ENCODE peak calls at places on chromosomes 7 and 10, in six cellular contexts. One of them, this sample, is unnamed.
A peak's percentile ranks its signal among the peaks of the same experiment; 100 is the strongest.

GRCh38 chr7:142308918-142309317 is 51.1 kb upstream of the PRSS58 start:
- DNase-seq in NCI-H1092 treated with DMSO at 0.1 percent for 48 hours: no peak
- DNase-seq in fibroblast of pulmonary artery: no peak
- DNase-seq in D721Med: no peak
- DNase-seq in GM06990: no peak
- DNase-seq in aorta: no peak
- DNase-seq in this sample: no peak

GRCh38 chr7:137967143-137968018 is 34.5 kb downstream of the CREB3L2 start:
- DNase-seq in NCI-H1092 treated with DMSO at 0.1 percent for 48 hours: no peak
- DNase-seq in fibroblast of pulmonary artery: peak; percentile 62
- DNase-seq in D721Med: no peak
- DNase-seq in GM06990: no peak
- DNase-seq in aorta: no peak
- DNase-seq in this sample: no peak

GRCh38 chr7:96152706-96153105 is 169.2 kb downstream of the SLC25A13 start:
- DNase-seq in NCI-H1092 treated with DMSO at 0.1 percent for 48 hours: no peak
- DNase-seq in fibroblast of pulmonary artery: no peak
- DNase-seq in D721Med: no peak
- DNase-seq in GM06990: no peak
- DNase-seq in aorta: no peak
- DNase-seq in this sample: no peak

GRCh38 chr10:122301055-122301810 is 30.1 kb downstream of the BTBD16 start:
- DNase-seq in NCI-H1092 treated with DMSO at 0.1 percent for 48 hours: no peak
- DNase-seq in fibroblast of pulmonary artery: peak; percentile 89
- DNase-seq in D721Med: no peak
- DNase-seq in GM06990: no peak
- DNase-seq in aorta: no peak
- DNase-seq in this sample: no peak

GRCh38 chr7:81284576-81284975 is 365.7 kb upstream of the SEMA3C start:
- DNase-seq in NCI-H1092 treated with DMSO at 0.1 percent for 48 hours: no peak
- DNase-seq in fibroblast of pulmonary artery: peak; percentile 69
- DNase-seq in D721Med: no peak
- DNase-seq in GM06990: no peak
- DNase-seq in aorta: no peak
- DNase-seq in this sample: no peak

GRCh38 chr7:113204415-113204814 is 86.1 kb upstream of the SMIM30 start:
- DNase-seq in NCI-H1092 treated with DMSO at 0.1 percent for 48 hours: no peak
- DNase-seq in fibroblast of pulmonary artery: no peak
- DNase-seq in D721Med: no peak
- DNase-seq in GM06990: no peak
- DNase-seq in aorta: no peak
- DNase-seq in this sample: no peak

GRCh38 chr10:4028027-4028471 is 243.0 kb upstream of the KLF6 start:
- DNase-seq in NCI-H1092 treated with DMSO at 0.1 percent for 48 hours: no peak
- DNase-seq in fibroblast of pulmonary artery: no peak
- DNase-seq in D721Med: no peak
- DNase-seq in GM06990: no peak
- DNase-seq in aorta: no peak
- DNase-seq in this sample: no peak

GRCh38 chr7:70092314-70093303 is 494.3 kb downstream of the AUTS2 start:
- DNase-seq in NCI-H1092 treated with DMSO at 0.1 percent for 48 hours: peak; percentile 100
- DNase-seq in fibroblast of pulmonary artery: peak; percentile 25
- DNase-seq in D721Med: no peak
- DNase-seq in GM06990: no peak
- DNase-seq in aorta: no peak
- DNase-seq in this sample: no peak

GRCh38 chr7:120583835-120584586 is 273.9 kb downstream of the TSPAN12 start:
- DNase-seq in NCI-H1092 treated with DMSO at 0.1 percent for 48 hours: no peak
- DNase-seq in fibroblast of pulmonary artery: peak; percentile 62
- DNase-seq in D721Med: no peak
- DNase-seq in GM06990: no peak
- DNase-seq in aorta: no peak
- DNase-seq in this sample: no peak

GRCh38 chr10:88794731-88795130 is 7.8 kb upstream of the LIPM start:
- DNase-seq in NCI-H1092 treated with DMSO at 0.1 percent for 48 hours: no peak
- DNase-seq in fibroblast of pulmonary artery: peak; percentile 50
- DNase-seq in D721Med: no peak
- DNase-seq in GM06990: no peak
- DNase-seq in aorta: no peak
- DNase-seq in this sample: no peak

GRCh38 chr7:152312316-152312715 is 123.5 kb downstream of the KMT2C start:
- DNase-seq in NCI-H1092 treated with DMSO at 0.1 percent for 48 hours: no peak
- DNase-seq in fibroblast of pulmonary artery: peak; percentile 62
- DNase-seq in D721Med: no peak
- DNase-seq in GM06990: no peak
- DNase-seq in aorta: no peak
- DNase-seq in this sample: no peak

GRCh38 chr10:129097776-129098175 is 369.3 kb upstream of the MGMT start:
- DNase-seq in NCI-H1092 treated with DMSO at 0.1 percent for 48 hours: no peak
- DNase-seq in fibroblast of pulmonary artery: no peak
- DNase-seq in D721Med: no peak
- DNase-seq in GM06990: no peak
- DNase-seq in aorta: no peak
- DNase-seq in this sample: no peak

GRCh38 chr10:2881720-2882459 is 185.5 kb upstream of the PFKP start:
- DNase-seq in NCI-H1092 treated with DMSO at 0.1 percent for 48 hours: no peak
- DNase-seq in fibroblast of pulmonary artery: no peak
- DNase-seq in D721Med: no peak
- DNase-seq in GM06990: no peak
- DNase-seq in aorta: no peak
- DNase-seq in this sample: no peak

GRCh38 chr7:148575640-148576411 is 14.7 kb upstream of the C7orf33 start:
- DNase-seq in NCI-H1092 treated with DMSO at 0.1 percent for 48 hours: peak; percentile 68
- DNase-seq in fibroblast of pulmonary artery: peak; percentile 70
- DNase-seq in D721Med: no peak
- DNase-seq in GM06990: peak; percentile 41
- DNase-seq in aorta: peak; percentile 85
- DNase-seq in this sample: peak; percentile 71

GRCh38 chr10:5890519-5890878 is 456 bp downstream of the FBH1 start:
- DNase-seq in NCI-H1092 treated with DMSO at 0.1 percent for 48 hours: no peak
- DNase-seq in fibroblast of pulmonary artery: peak; percentile 16
- DNase-seq in D721Med: no peak
- DNase-seq in GM06990: peak; percentile 43
- DNase-seq in aorta: no peak
- DNase-seq in this sample: no peak

GRCh38 chr7:54596747-54597146 is 54.6 kb downstream of the VSTM2A start:
- DNase-seq in NCI-H1092 treated with DMSO at 0.1 percent for 48 hours: no peak
- DNase-seq in fibroblast of pulmonary artery: no peak
- DNase-seq in D721Med: no peak
- DNase-seq in GM06990: no peak
- DNase-seq in aorta: no peak
- DNase-seq in this sample: peak; percentile 19

GRCh38 chr10:62885656-62886461 is 69.7 kb upstream of the EGR2 start:
- DNase-seq in NCI-H1092 treated with DMSO at 0.1 percent for 48 hours: no peak
- DNase-seq in fibroblast of pulmonary artery: peak; percentile 52
- DNase-seq in D721Med: no peak
- DNase-seq in GM06990: no peak
- DNase-seq in aorta: no peak
- DNase-seq in this sample: no peak

GRCh38 chr7:89023146-89023545 is 227.6 kb upstream of the TEX47 start:
- DNase-seq in NCI-H1092 treated with DMSO at 0.1 percent for 48 hours: no peak
- DNase-seq in fibroblast of pulmonary artery: no peak
- DNase-seq in D721Med: no peak
- DNase-seq in GM06990: no peak
- DNase-seq in aorta: no peak
- DNase-seq in this sample: no peak

GRCh38 chr10:118698421-118698820 is 56.3 kb downstream of the CACUL1 start:
- DNase-seq in NCI-H1092 treated with DMSO at 0.1 percent for 48 hours: no peak
- DNase-seq in fibroblast of pulmonary artery: peak; percentile 72
- DNase-seq in D721Med: no peak
- DNase-seq in GM06990: peak; percentile 34
- DNase-seq in aorta: no peak
- DNase-seq in this sample: peak; percentile 21

GRCh38 chr7:37943905-37944736 is 23.7 kb downstream of the EPDR1 start:
- DNase-seq in NCI-H1092 treated with DMSO at 0.1 percent for 48 hours: no peak
- DNase-seq in fibroblast of pulmonary artery: no peak
- DNase-seq in D721Med: no peak
- DNase-seq in GM06990: peak; percentile 22
- DNase-seq in aorta: no peak
- DNase-seq in this sample: peak; percentile 29

GRCh38 chr10:32207544-32207943 is 139.4 kb downstream of the EPC1 start:
- DNase-seq in NCI-H1092 treated with DMSO at 0.1 percent for 48 hours: peak; percentile 11
- DNase-seq in fibroblast of pulmonary artery: peak; percentile 63
- DNase-seq in D721Med: no peak
- DNase-seq in GM06990: no peak
- DNase-seq in aorta: peak; percentile 76
- DNase-seq in this sample: peak; percentile 63

GRCh38 chr10:97234403-97234802 is 48.6 kb upstream of the SLIT1 start:
- DNase-seq in NCI-H1092 treated with DMSO at 0.1 percent for 48 hours: peak; percentile 29
- DNase-seq in fibroblast of pulmonary artery: peak; percentile 78
- DNase-seq in D721Med: no peak
- DNase-seq in GM06990: no peak
- DNase-seq in aorta: no peak
- DNase-seq in this sample: no peak

GRCh38 chr10:2949948-2950354 is 117.4 kb upstream of the PFKP start:
- DNase-seq in NCI-H1092 treated with DMSO at 0.1 percent for 48 hours: no peak
- DNase-seq in fibroblast of pulmonary artery: no peak
- DNase-seq in D721Med: no peak
- DNase-seq in GM06990: peak; percentile 32
- DNase-seq in aorta: no peak
- DNase-seq in this sample: no peak

GRCh38 chr7:30988346-30989005 is 24.7 kb downstream of the GHRHR start:
- DNase-seq in NCI-H1092 treated with DMSO at 0.1 percent for 48 hours: no peak
- DNase-seq in fibroblast of pulmonary artery: peak; percentile 11
- DNase-seq in D721Med: no peak
- DNase-seq in GM06990: no peak
- DNase-seq in aorta: peak; percentile 76
- DNase-seq in this sample: no peak

GRCh38 chr7:56287429-56288138 is 171.4 kb upstream of the NUPR2 start:
- DNase-seq in NCI-H1092 treated with DMSO at 0.1 percent for 48 hours: peak; percentile 29
- DNase-seq in fibroblast of pulmonary artery: no peak
- DNase-seq in D721Med: no peak
- DNase-seq in GM06990: no peak
- DNase-seq in aorta: peak; percentile 86
- DNase-seq in this sample: no peak

GRCh38 chr7:101757879-101758278 is 59.5 kb upstream of the CUX1 start:
- DNase-seq in NCI-H1092 treated with DMSO at 0.1 percent for 48 hours: no peak
- DNase-seq in fibroblast of pulmonary artery: no peak
- DNase-seq in D721Med: no peak
- DNase-seq in GM06990: no peak
- DNase-seq in aorta: no peak
- DNase-seq in this sample: no peak

GRCh38 chr7:23907012-23907411 is 197.0 kb downstream of the STK31 start:
- DNase-seq in NCI-H1092 treated with DMSO at 0.1 percent for 48 hours: no peak
- DNase-seq in fibroblast of pulmonary artery: peak; percentile 18
- DNase-seq in D721Med: no peak
- DNase-seq in GM06990: no peak
- DNase-seq in aorta: no peak
- DNase-seq in this sample: no peak

GRCh38 chr10:80199828-80200227 is 5.5 kb downstream of the ANXA11 start:
- DNase-seq in NCI-H1092 treated with DMSO at 0.1 percent for 48 hours: no peak
- DNase-seq in fibroblast of pulmonary artery: peak; percentile 97
- DNase-seq in D721Med: no peak
- DNase-seq in GM06990: no peak
- DNase-seq in aorta: no peak
- DNase-seq in this sample: no peak

GRCh38 chr10:43816351-43817321 is 168.0 kb upstream of the ZNF32 start:
- DNase-seq in NCI-H1092 treated with DMSO at 0.1 percent for 48 hours: no peak
- DNase-seq in fibroblast of pulmonary artery: peak; percentile 98
- DNase-seq in D721Med: no peak
- DNase-seq in GM06990: peak; percentile 20
- DNase-seq in aorta: no peak
- DNase-seq in this sample: peak; percentile 78

GRCh38 chr10:51405580-51406367 is 293.6 kb downstream of the CSTF2T start:
- DNase-seq in NCI-H1092 treated with DMSO at 0.1 percent for 48 hours: no peak
- DNase-seq in fibroblast of pulmonary artery: peak; percentile 87
- DNase-seq in D721Med: no peak
- DNase-seq in GM06990: no peak
- DNase-seq in aorta: no peak
- DNase-seq in this sample: no peak

GRCh38 chr10:107686095-107686494 is 521.6 kb upstream of the SORCS1 start:
- DNase-seq in NCI-H1092 treated with DMSO at 0.1 percent for 48 hours: no peak
- DNase-seq in fibroblast of pulmonary artery: no peak
- DNase-seq in D721Med: no peak
- DNase-seq in GM06990: peak; percentile 4
- DNase-seq in aorta: no peak
- DNase-seq in this sample: peak; percentile 5

GRCh38 chr10:31418481-31418880 is 99.5 kb downstream of the ZEB1 start:
- DNase-seq in NCI-H1092 treated with DMSO at 0.1 percent for 48 hours: no peak
- DNase-seq in fibroblast of pulmonary artery: no peak
- DNase-seq in D721Med: no peak
- DNase-seq in GM06990: no peak
- DNase-seq in aorta: no peak
- DNase-seq in this sample: no peak

GRCh38 chr10:26430641-26431163 is 7.4 kb upstream of the APBB1IP start:
- DNase-seq in NCI-H1092 treated with DMSO at 0.1 percent for 48 hours: no peak
- DNase-seq in fibroblast of pulmonary artery: no peak
- DNase-seq in D721Med: no peak
- DNase-seq in GM06990: peak; percentile 71
- DNase-seq in aorta: no peak
- DNase-seq in this sample: peak; percentile 83

GRCh38 chr10:6416892-6417512 is 163.1 kb downstream of the PRKCQ start:
- DNase-seq in NCI-H1092 treated with DMSO at 0.1 percent for 48 hours: no peak
- DNase-seq in fibroblast of pulmonary artery: peak; percentile 72
- DNase-seq in D721Med: no peak
- DNase-seq in GM06990: no peak
- DNase-seq in aorta: no peak
- DNase-seq in this sample: peak; percentile 56

GRCh38 chr10:137031-137430 is 1.8 kb downstream of the ZMYND11 start:
- DNase-seq in NCI-H1092 treated with DMSO at 0.1 percent for 48 hours: no peak
- DNase-seq in fibroblast of pulmonary artery: peak; percentile 23
- DNase-seq in D721Med: no peak
- DNase-seq in GM06990: peak; percentile 10
- DNase-seq in aorta: no peak
- DNase-seq in this sample: peak; percentile 39

GRCh38 chr10:4653160-4653559 is 172.8 kb upstream of the AKR1E2 start:
- DNase-seq in NCI-H1092 treated with DMSO at 0.1 percent for 48 hours: no peak
- DNase-seq in fibroblast of pulmonary artery: no peak
- DNase-seq in D721Med: no peak
- DNase-seq in GM06990: no peak
- DNase-seq in aorta: no peak
- DNase-seq in this sample: no peak

GRCh38 chr7:33073243-33073642 is 10.7 kb upstream of the NT5C3A start:
- DNase-seq in NCI-H1092 treated with DMSO at 0.1 percent for 48 hours: no peak
- DNase-seq in fibroblast of pulmonary artery: no peak
- DNase-seq in D721Med: no peak
- DNase-seq in GM06990: no peak
- DNase-seq in aorta: no peak
- DNase-seq in this sample: no peak

GRCh38 chr7:15915694-15916093 is 229.2 kb upstream of the MEOX2 start:
- DNase-seq in NCI-H1092 treated with DMSO at 0.1 percent for 48 hours: no peak
- DNase-seq in fibroblast of pulmonary artery: no peak
- DNase-seq in D721Med: no peak
- DNase-seq in GM06990: no peak
- DNase-seq in aorta: no peak
- DNase-seq in this sample: no peak

This sample was measured in GM20000.